ENCODE peak calls at places on chromosomes 16 and 17, in four cellular contexts. N is stomach, X is lower leg skin, G is testis. Y is an unnamed sample.

GRCh38 chr16:23979426-23979825 is 143.6 kb downstream of the PRKCB start:
- DNase-seq in G (no peak), X (no peak), N (no peak), Y (no peak)

GRCh38 chr17:17744116-17744515 is 62.9 kb downstream of the RAI1 start:
- DNase-seq in X (no peak), G (no peak), N (no peak), Y (no peak)

GRCh38 chr16:53664724-53665345 is 38.8 kb downstream of the RPGRIP1L start:
- DNase-seq in X (peak; percentile 61), G (peak; percentile 18), N (no peak), Y (no peak)

GRCh38 chr17:45851873-45852272 is 7.2 kb downstream of the SPPL2C start:
- DNase-seq in N (no peak), X (no peak), G (no peak), Y (no peak)

GRCh38 chr16:54437361-54437760 is 150.8 kb upstream of the IRX3 start:
- DNase-seq in N (no peak), X (no peak), G (no peak), Y (no peak)

GRCh38 chr16:87227651-87228015 is 89.6 kb downstream of the C16orf95 start:
- DNase-seq in N (no peak), G (peak; percentile 41), X (no peak), Y (no peak)

GRCh38 chr17:19368119-19368660 is 5.7 kb upstream of the B9D1 start:
- DNase-seq in X (no peak), G (no peak), N (no peak), Y (peak; percentile 56)

GRCh38 chr17:51362818-51363598 is 102.7 kb downstream of the UTP18 start:
- DNase-seq in X (no peak), N (no peak), G (no peak), Y (no peak)

GRCh38 chr17:34254651-34255380 is at the start of gene CCL2:
- DNase-seq in G (peak; percentile 84), N (peak; percentile 33), X (peak; percentile 83), Y (peak; percentile 92)

GRCh38 chr17:67476787-67477335 is 99.8 kb downstream of the PITPNC1 start:
- DNase-seq in G (no peak), X (no peak), N (no peak), Y (no peak)

GRCh38 chr16:55056585-55057520 is 126.2 kb downstream of the IRX5 start:
- DNase-seq in G (no peak), N (no peak), X (no peak), Y (peak; percentile 35)

GRCh38 chr16:4351880-4352279 is 759 bp upstream of the PAM16 start:
- DNase-seq in N (no peak), G (no peak), X (no peak), Y (peak; percentile 61)

GRCh38 chr17:27384721-27385120 is 71.5 kb upstream of the KSR1 start:
- DNase-seq in N (no peak), G (no peak), X (no peak), Y (no peak)

GRCh38 chr17:66684716-66685115 is 150.2 kb upstream of the CACNG5 start:
- DNase-seq in G (no peak), N (no peak), X (no peak), Y (no peak)

GRCh38 chr16:82672676-82673075 is 45.9 kb downstream of the CDH13 start:
- DNase-seq in X (no peak), G (no peak), N (no peak), Y (no peak)

GRCh38 chr16:24309222-24309905 is 53.2 kb downstream of the CACNG3 start:
- DNase-seq in G (peak; percentile 27), N (peak; percentile 36), X (no peak), Y (no peak)

GRCh38 chr16:75555213-75555706 is 792 bp downstream of the TMEM231 start:
- DNase-seq in N (peak; percentile 67), X (peak; percentile 59), G (peak; percentile 94), Y (peak; percentile 91)

GRCh38 chr17:59470624-59471297 is 94.6 kb upstream of the DHX40 start:
- DNase-seq in X (no peak), G (no peak), N (no peak), Y (no peak)

GRCh38 chr17:75262112-75262606 is 480 bp downstream of the MRPS7 start:
- DNase-seq in N (no peak), G (no peak), X (no peak), Y (no peak)

DNA sequence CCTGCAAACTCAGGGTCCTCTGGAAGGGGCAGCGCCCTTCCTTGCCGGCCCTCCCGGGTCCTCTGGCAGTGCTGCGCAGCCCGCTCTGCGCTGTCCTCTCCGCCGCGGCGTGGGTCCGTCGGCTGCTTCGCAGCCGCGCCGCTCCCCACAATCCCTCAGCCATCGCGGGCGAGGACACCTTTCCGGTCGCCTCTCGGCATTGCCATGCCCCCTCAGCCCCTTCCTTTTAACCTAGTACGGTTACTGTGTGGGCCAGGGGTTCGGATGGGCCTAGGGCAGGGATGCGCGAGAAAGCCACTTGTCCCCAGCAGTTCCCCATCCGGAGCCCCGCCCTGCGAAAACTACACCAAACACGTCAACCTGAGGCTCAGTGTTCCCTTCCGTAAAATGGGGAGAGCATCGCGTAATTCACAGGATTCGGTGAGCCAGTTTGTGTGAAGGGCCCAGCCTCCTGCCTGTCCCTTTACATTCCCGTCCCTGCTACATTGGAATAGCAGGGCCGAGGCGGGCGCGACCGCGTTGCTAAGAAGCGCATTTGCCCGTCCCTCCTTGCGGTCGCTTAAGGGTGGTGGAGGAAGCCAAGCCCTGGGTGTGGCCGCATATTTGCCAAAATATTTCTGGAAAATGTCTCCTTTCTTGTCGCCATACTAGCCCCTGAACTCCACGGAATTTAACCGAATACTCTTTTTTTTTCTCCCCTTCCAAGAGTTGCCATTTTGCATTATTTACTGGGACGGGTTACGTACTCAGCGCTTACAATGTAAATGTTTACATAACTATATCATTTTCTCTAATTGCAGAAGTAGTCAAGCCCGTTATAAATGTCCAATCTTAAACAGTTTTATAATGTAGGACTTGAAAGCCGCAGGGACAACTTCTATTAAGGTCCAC is 13.2 kb downstream of the COPZ2 start:
- DNase-seq in X (peak; percentile 49), N (peak; percentile 57), G (no peak), Y (peak; percentile 73)
- TF ChIP-seq POLR2A in X (no peak), N (no peak), G (no peak), Y (no peak)

DNA sequence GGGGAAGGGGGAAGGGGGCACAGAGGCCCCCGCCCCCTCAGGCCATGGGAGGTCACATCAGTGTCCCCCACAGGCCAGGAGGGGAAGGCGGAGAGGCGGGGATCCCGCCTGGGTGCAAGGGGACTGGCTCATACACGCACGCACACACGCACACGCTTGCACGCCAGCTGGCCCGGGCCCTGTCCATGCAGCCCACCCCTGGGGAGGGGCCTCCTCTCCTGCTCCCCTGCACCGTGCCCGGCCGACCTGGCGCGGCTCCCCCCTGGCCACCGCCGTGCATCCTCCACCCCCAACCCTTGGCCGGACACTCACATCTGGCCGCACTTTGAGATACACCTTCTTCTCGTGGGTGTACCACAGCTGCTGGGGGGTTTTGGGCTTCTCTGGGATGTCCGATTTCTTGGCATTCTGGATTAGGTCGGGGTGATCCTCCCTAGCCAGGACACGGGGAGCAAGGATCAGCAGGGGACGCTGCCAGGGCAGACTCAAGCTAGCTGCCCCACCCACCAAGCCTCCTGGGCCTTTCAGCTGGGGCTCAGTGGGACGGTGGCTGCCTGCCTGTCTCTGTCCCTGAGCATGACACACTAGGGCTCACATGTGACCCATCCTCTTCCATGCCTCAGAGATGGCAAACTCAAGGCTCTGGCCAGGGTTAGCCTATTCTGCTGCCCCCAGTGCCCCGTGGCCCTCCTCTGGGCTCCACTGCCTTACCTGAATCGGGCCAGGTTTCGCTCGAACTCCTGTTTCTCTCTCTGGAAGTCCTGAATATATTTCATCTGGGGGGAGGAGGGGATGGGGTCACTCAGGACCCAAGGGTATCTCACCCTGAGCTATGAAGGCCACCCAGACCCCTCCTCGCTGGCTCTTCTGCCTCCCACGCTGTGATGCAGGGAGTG is 6.7 kb downstream of the UBTF start:
- DNase-seq in N (no peak), G (no peak), X (no peak), Y (no peak)
- TF ChIP-seq POLR2A in N (no peak), G (no peak), X (no peak), Y (no peak)

GRCh38 chr16:30570621-30571443 is 682 bp downstream of the ZNF688 start:
- DNase-seq in N (peak; percentile 28), G (peak; percentile 49), X (no peak), Y (peak; percentile 77)
- TF ChIP-seq POLR2A in N (no peak), G (no peak), X (no peak), Y (no peak)

GRCh38 chr17:38701504-38702165 is 3.4 kb upstream of the MLLT6 start:
- DNase-seq in G (peak; percentile 39), X (peak; percentile 36), N (no peak), Y (no peak)
- TF ChIP-seq POLR2A in G (no peak), X (no peak), N (no peak), Y (no peak)

DNA sequence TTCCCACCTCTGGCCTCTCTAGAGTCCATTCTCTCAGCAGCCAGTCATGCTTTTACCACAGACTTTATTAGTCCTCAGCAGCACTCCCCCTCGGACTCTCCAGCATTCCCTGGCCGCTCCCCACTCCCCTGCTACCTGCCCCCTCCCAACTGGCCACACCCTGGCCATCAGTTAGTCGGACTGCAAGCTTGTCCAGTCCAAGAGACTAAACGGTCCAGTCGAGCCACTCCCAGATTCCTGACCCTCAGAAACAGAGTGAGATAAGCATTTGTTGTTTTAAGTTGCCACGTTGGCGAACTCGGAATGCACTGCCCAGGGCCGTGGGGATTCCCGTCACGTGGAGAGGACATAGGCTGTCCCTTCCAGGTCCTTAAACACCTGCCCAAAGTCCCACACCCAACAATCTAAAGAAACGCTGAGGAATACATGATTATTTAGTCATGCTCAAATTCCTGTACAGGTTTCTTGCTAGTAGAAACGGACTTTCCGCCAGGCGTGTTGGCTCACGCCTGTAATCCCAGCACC is 5.8 kb upstream of the SPG7 start:
- DNase-seq in X (no peak), G (no peak), N (peak; percentile 86), Y (no peak)
- TF ChIP-seq POLR2A in X (no peak), G (no peak), N (no peak), Y (no peak)

GRCh38 chr17:1759529-1759928 is 2.3 kb upstream of the SERPINF1 start:
- DNase-seq in N (no peak), G (no peak), X (no peak), Y (no peak)
- TF ChIP-seq POLR2A in N (no peak), G (no peak), X (no peak), Y (no peak)

Y was measured in sigmoid colon.